ENCODE peak calls at places on chromosome 22, in five cellular contexts. G is heart right ventricle, E is uterus, D is body of pancreas, H is epithelial cell of esophagus. L is an unnamed sample.

GRCh38 chr22:27046603-27047002 is 389.2 kb downstream of the MIAT start:
- DNase-seq in H (no peak), G (no peak), E (no peak), D (no peak), L (no peak)

GRCh38 chr22:49419661-49420060 is 408.0 kb downstream of the BRD1 start:
- DNase-seq in G (no peak), D (no peak), H (no peak), E (no peak), L (no peak)

GRCh38 chr22:24159650-24160049 is 21.6 kb upstream of the SUSD2 start:
- DNase-seq in H (no peak), G (no peak), D (no peak), E (no peak), L (no peak)

GRCh38 chr22:48045369-48045768 is 1282.9 kb downstream of the TBC1D22A start:
- DNase-seq in H (no peak), E (no peak), G (no peak), D (no peak), L (no peak)

GRCh38 chr22:24175160-24175808 is 6.0 kb upstream of the SUSD2 start:
- DNase-seq in E (peak; percentile 82), H (peak; percentile 71), G (peak; percentile 88), D (peak; percentile 75), L (peak; percentile 75)

GRCh38 chr22:19942071-19942885 is 660 bp upstream of the TXNRD2 start:
- DNase-seq in H (no peak), E (no peak), D (no peak), G (no peak), L (peak; percentile 80)

GRCh38 chr22:48748113-48748859 is 1079.4 kb downstream of the BRD1 start:
- DNase-seq in G (no peak), H (no peak), D (no peak), E (no peak), L (no peak)

GRCh38 chr22:37496651-37497599 is 10.7 kb upstream of the MFNG start:
- DNase-seq in G (no peak), D (no peak), E (no peak), H (peak; percentile 86), L (peak; percentile 90)

GRCh38 chr22:37638351-37639069 is 959 bp upstream of the SH3BP1 start:
- DNase-seq in G (no peak), D (no peak), E (no peak), H (peak; percentile 39), L (no peak)

GRCh38 chr22:36104988-36105387 is 55.6 kb downstream of the APOL3 start:
- DNase-seq in H (peak; percentile 40), E (no peak), G (no peak), D (no peak), L (no peak)

DNA sequence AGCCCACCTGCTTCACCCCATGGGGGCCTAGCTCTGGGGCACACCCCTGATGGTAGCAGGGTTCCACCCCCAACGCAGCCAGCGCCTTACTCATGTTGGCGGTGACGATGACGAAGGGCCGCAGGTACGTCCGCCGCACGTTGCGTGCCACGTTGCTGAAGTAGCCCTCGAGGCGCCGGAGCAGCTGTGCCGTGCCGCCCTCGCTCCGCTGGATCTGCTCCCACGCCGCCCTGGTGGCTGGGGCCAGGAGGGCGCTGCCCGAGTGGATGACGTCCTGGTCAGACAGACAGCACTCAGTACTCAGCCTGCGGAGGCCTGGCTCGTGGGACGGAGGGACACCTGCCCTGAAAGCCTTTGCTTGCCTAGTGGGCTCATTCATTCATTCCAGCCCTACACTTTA is 50.8 kb downstream of the TRMU start:
- DNase-seq in E (no peak), H (no peak), G (no peak), D (no peak), L (no peak)
- TF ChIP-seq CTCF in E (no peak), H (no peak), G (no peak), D (no peak), L (no peak)

GRCh38 chr22:50603511-50604255 is 3.1 kb downstream of the MAPK8IP2 start:
- DNase-seq in D (no peak), H (peak; percentile 20), E (no peak), G (no peak), L (no peak)

GRCh38 chr22:50605349-50606074 is 4.9 kb downstream of the MAPK8IP2 start:
- DNase-seq in H (no peak), D (no peak), E (no peak), G (no peak), L (no peak)

GRCh38 chr22:50602338-50602700 is 1.7 kb downstream of the MAPK8IP2 start:
- DNase-seq in E (no peak), G (no peak), D (no peak), H (no peak), L (no peak)

GRCh38 chr22:50604623-50605348 is 4.2 kb downstream of the MAPK8IP2 start:
- DNase-seq in H (no peak), G (no peak), D (no peak), E (no peak), L (no peak)

GRCh38 chr22:50604256-50604580 is 3.6 kb downstream of the MAPK8IP2 start:
- DNase-seq in E (no peak), G (no peak), D (no peak), H (no peak), L (no peak)
- H3K4me3 ChIP-seq in E (no peak overlapping the region), G (no peak overlapping the region), D (no peak overlapping the region), H (no peak overlapping the region), L (no peak overlapping the region)

GRCh38 chr22:41672780-41673509 is 15.7 kb downstream of the SNU13 start:
- DNase-seq in E (no peak), D (no peak), H (peak; percentile 38), G (no peak), L (peak; percentile 53)
- TF ChIP-seq CTCF in E (no peak), D (no peak), H (peak; percentile 44), G (peak; percentile 40), L (peak; percentile 65)

GRCh38 chr22:43296279-43296902 is 46.8 kb downstream of the SCUBE1 start:
- DNase-seq in H (no peak), D (no peak), E (no peak), G (no peak), L (no peak)

GRCh38 chr22:43293661-43294392 is 49.3 kb downstream of the SCUBE1 start:
- DNase-seq in G (peak; percentile 45), D (no peak), E (peak; percentile 61), H (peak; percentile 24), L (peak; percentile 46)

GRCh38 chr22:43295660-43296059 is 47.5 kb downstream of the SCUBE1 start:
- DNase-seq in E (no peak), D (no peak), H (no peak), G (no peak), L (no peak)

GRCh38 chr22:43293259-43293658 is 49.9 kb downstream of the SCUBE1 start:
- DNase-seq in D (no peak), E (no peak), H (peak; percentile 16), G (no peak), L (peak; percentile 56)

DNA sequence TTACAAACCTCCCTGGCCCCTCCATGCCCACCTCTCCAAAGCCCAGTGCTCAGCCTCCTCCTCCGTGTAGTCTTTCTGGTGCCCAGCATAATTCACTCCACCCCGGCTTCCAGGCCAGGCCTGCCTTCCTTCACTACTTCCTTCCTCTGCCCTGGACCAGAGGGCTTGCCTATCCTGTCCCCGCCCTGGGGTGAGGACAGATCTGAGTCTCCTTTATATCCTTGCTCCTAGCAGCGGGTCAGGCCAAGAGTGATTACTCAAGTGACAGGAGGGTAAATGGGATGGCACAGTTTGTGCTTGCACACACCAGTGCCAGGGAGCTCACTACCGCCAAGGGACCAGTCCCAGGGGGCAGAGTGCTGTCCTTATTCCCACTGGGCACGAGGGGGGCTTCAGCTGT is 48.0 kb downstream of the SCUBE1 start:
- DNase-seq in G (no peak), H (no peak), E (no peak), D (no peak), L (no peak)
- H3K4me3 ChIP-seq in G (no peak overlapping the region), H (no peak overlapping the region), E (no peak overlapping the region), D (no peak overlapping the region), L (no peak overlapping the region)

GRCh38 chr22:50459443-50460140 is 15.2 kb downstream of the SBF1 start:
- DNase-seq in E (no peak), H (no peak), G (no peak), D (no peak), L (no peak)
- TF ChIP-seq CTCF in E (no peak), H (no peak), G (no peak), D (no peak), L (no peak)

DNA sequence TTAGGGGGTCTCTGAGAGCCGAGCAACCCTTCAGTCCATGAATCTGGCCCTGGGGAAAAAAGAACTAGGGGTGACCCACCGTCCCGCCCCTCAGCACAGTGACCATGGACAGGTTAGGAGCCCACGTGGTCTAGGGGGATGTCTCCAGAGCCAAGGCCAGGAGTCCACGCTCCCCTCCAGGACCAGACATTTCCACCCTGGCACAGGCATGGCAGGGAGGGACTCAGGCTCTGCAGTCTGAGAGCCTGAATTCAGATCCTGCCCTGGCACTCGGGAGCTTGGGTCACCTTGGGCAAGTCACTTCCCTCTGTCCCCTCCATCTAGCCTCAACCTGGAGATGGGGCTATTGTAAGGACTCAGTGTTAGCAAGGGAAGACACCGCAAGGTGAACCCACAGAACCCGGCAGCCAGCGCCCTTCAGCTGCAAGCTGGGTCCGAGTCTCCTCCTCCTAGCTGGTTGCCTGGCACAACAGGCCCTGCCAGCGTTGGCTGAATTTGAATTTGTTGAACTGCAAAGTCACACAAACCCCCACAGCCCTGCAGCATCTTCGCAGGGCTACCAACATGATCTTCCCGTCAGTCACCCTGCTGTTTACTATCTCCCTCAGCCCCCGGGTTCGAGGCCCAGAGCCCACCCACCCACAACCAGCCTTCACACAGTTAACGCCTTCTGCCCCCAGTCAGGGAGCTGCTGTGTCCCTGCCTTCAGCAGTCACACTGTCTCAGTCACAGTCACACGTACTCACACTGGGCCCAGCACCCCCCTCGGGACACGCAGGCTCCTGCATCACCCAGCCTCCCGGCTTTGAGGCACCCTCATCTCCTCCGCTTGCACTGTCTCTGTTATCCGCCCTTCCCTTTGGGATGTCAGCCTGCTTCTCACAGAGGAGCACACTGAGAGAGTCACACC is 603 bp upstream of the PDGFB start:
- DNase-seq in H (no peak), G (no peak), D (no peak), E (no peak), L (no peak)
- H3K4me3 ChIP-seq in H (no peak overlapping the region), G (peak overlapping the region; percentile 79), D (no peak overlapping the region), E (peak overlapping the region; percentile 31), L (no peak overlapping the region)

GRCh38 chr22:39935116-39935515 is 25.1 kb upstream of the TMA7B start:
- DNase-seq in E (no peak), H (no peak), D (no peak), G (no peak), L (no peak)

GRCh38 chr22:39933741-39934140 is 26.5 kb upstream of the TMA7B start:
- DNase-seq in D (no peak), E (no peak), G (no peak), H (no peak), L (no peak)

GRCh38 chr22:39932166-39932565 is 28.0 kb upstream of the TMA7B start:
- DNase-seq in H (peak; percentile 55), D (no peak), E (no peak), G (no peak), L (no peak)

GRCh38 chr22:39931271-39931670 is 28.9 kb upstream of the TMA7B start:
- DNase-seq in H (no peak), E (no peak), D (no peak), G (no peak), L (no peak)

GRCh38 chr22:39932918-39933649 is 27.1 kb upstream of the TMA7B start:
- DNase-seq in D (peak; percentile 52), E (no peak), G (no peak), H (peak; percentile 30), L (peak; percentile 5)
- TF ChIP-seq CTCF in D (peak; percentile 66), E (peak; percentile 19), G (peak; percentile 47), H (peak; percentile 40), L (peak; percentile 64)

L was measured in AG10803.